ENCODE peak calls at places on chromosomes 13 and 19, in ten cellular contexts. Y is hepatic stellate cell; X is MCF 10A; O is CD8-positive, alpha-beta memory T cell; F is nephron progenitor cell; R is RPMI8226; H is stimulated activated naive B cell treated with anti-CD40 and anti-IgM and Interleukin-4, amounts not matched to agents 10 μg/mL and 1 μg/mL and 100 μg/mL, for 72 hours; N is mesendoderm; T is T-helper 9 cell; L is GM04503. E is an unnamed sample.

GRCh38 chr19:17931532-17932191 is 1.2 kb upstream of the CCDC124 start:
- DNase-seq in F (peak; percentile 43), N (peak; percentile 89), L (no peak), R (no peak), X (no peak), O (no peak), H (no peak), Y (no peak), T (no peak), E (peak; percentile 94)

GRCh38 chr19:47541507-47541906 is 26.6 kb upstream of the NAPA start:
- DNase-seq in T (peak; percentile 32), R (no peak), H (peak; percentile 19), N (no peak), F (no peak), O (peak; percentile 76), X (no peak), L (no peak), Y (no peak), E (no peak)

GRCh38 chr13:95356916-95357315 is 55.7 kb upstream of the ABCC4 start:
- DNase-seq in N (no peak), F (no peak), H (no peak), Y (no peak), R (peak; percentile 47), O (no peak), X (no peak), T (no peak), L (no peak), E (no peak)

GRCh38 chr13:60146491-60146890 is 17.2 kb downstream of the DIAPH3 start:
- DNase-seq in N (no peak), O (no peak), T (no peak), F (no peak), H (no peak), X (no peak), Y (no peak), R (no peak), L (no peak), E (no peak)

GRCh38 chr13:108302279-108302678 is 32.8 kb downstream of the TNFSF13B start:
- DNase-seq in N (peak; percentile 77), H (no peak), O (no peak), R (no peak), X (peak; percentile 43), L (no peak), Y (no peak), T (no peak), F (no peak), E (no peak)

GRCh38 chr19:13042443-13043130 is 47.3 kb downstream of the NFIX start:
- DNase-seq in F (no peak), N (no peak), O (no peak), T (no peak), H (no peak), R (no peak), Y (no peak), X (no peak), L (no peak), E (no peak)

GRCh38 chr19:19211499-19212432 is at the start of gene NCAN:
- DNase-seq in Y (no peak), N (peak; percentile 48), R (no peak), L (no peak), O (no peak), X (no peak), F (peak; percentile 65), H (no peak), T (no peak), E (peak; percentile 84)

GRCh38 chr19:2043269-2043641 is 7.8 kb downstream of the MKNK2 start:
- DNase-seq in X (no peak), Y (no peak), T (no peak), L (no peak), H (no peak), F (no peak), R (no peak), N (no peak), O (no peak), E (no peak)

GRCh38 chr19:51226068-51226467 is 1.2 kb downstream of the CD33 start:
- DNase-seq in R (no peak), F (no peak), T (no peak), H (no peak), N (no peak), O (no peak), Y (no peak), X (no peak), L (no peak), E (no peak)

GRCh38 chr13:45137501-45137880 is 17.2 kb downstream of the GTF2F2 start:
- DNase-seq in X (no peak), T (no peak), O (no peak), Y (no peak), H (no peak), L (no peak), N (no peak), F (no peak), R (no peak), E (no peak)

GRCh38 chr19:17687141-17687856 is 855 bp downstream of the UNC13A start:
- DNase-seq in H (no peak), X (no peak), F (no peak), L (no peak), R (no peak), T (no peak), Y (no peak), O (no peak), N (peak; percentile 68), E (peak; percentile 85)